ENCODE peak calls at places on chromosome 17, in ten cellular contexts. One of them, this sample, is unnamed.
A peak's percentile ranks its signal among the peaks of the same experiment; 100 is the strongest.

GRCh38 chr17:29433551-29433950 is 43.4 kb downstream of the TAOK1 start:
- DNase-seq in transverse colon: no peak
- DNase-seq in IMR-90: no peak
- DNase-seq in brain microvascular endothelial cell: no peak
- DNase-seq in body of pancreas: no peak
- DNase-seq in thoracic aorta: no peak
- DNase-seq in uterus: no peak
- DNase-seq in left ventricle myocardium inferior: no peak
- DNase-seq in ascending aorta: no peak
- DNase-seq in adrenal gland: no peak
- DNase-seq in this sample: no peak

GRCh38 chr17:61551255-61551742 is 39.7 kb downstream of the NACA2 start:
- DNase-seq in transverse colon: no peak
- DNase-seq in IMR-90: peak; percentile 67
- DNase-seq in brain microvascular endothelial cell: no peak
- DNase-seq in body of pancreas: no peak
- DNase-seq in thoracic aorta: no peak
- DNase-seq in uterus: no peak
- DNase-seq in left ventricle myocardium inferior: no peak
- DNase-seq in ascending aorta: no peak
- DNase-seq in adrenal gland: no peak
- DNase-seq in this sample: peak; percentile 5

GRCh38 chr17:45771473-45771959 is 12.6 kb upstream of the CRHR1 start:
- DNase-seq in transverse colon: no peak
- DNase-seq in IMR-90: no peak
- DNase-seq in brain microvascular endothelial cell: no peak
- DNase-seq in body of pancreas: no peak
- DNase-seq in thoracic aorta: no peak
- DNase-seq in uterus: no peak
- DNase-seq in left ventricle myocardium inferior: no peak
- DNase-seq in ascending aorta: no peak
- DNase-seq in adrenal gland: no peak
- DNase-seq in this sample: no peak

GRCh38 chr17:37220609-37220953 is 155.2 kb upstream of the C17orf78 start:
- DNase-seq in transverse colon: peak; percentile 9
- DNase-seq in IMR-90: peak; percentile 54
- DNase-seq in brain microvascular endothelial cell: peak; percentile 47
- DNase-seq in body of pancreas: no peak
- DNase-seq in thoracic aorta: no peak
- DNase-seq in uterus: no peak
- DNase-seq in left ventricle myocardium inferior: no peak
- DNase-seq in ascending aorta: no peak
- DNase-seq in adrenal gland: peak; percentile 14
- DNase-seq in this sample: no peak

GRCh38 chr17:4735825-4736651 is 3.6 kb upstream of the ZMYND15 start:
- DNase-seq in transverse colon: no peak
- DNase-seq in IMR-90: no peak
- DNase-seq in brain microvascular endothelial cell: no peak
- DNase-seq in body of pancreas: peak; percentile 75
- DNase-seq in thoracic aorta: no peak
- DNase-seq in uterus: no peak
- DNase-seq in left ventricle myocardium inferior: no peak
- DNase-seq in ascending aorta: no peak
- DNase-seq in adrenal gland: peak; percentile 50
- DNase-seq in this sample: no peak

GRCh38 chr17:75549246-75550138 is 24.0 kb downstream of the LLGL2 start:
- DNase-seq in transverse colon: peak; percentile 87
- DNase-seq in IMR-90: no peak
- DNase-seq in brain microvascular endothelial cell: no peak
- DNase-seq in body of pancreas: peak; percentile 95
- DNase-seq in thoracic aorta: no peak
- DNase-seq in uterus: no peak
- DNase-seq in left ventricle myocardium inferior: no peak
- DNase-seq in ascending aorta: no peak
- DNase-seq in adrenal gland: no peak
- DNase-seq in this sample: no peak

GRCh38 chr17:76562734-76563148 is 22.9 kb downstream of the PRCD start:
- DNase-seq in transverse colon: no peak
- DNase-seq in IMR-90: peak; percentile 92
- DNase-seq in brain microvascular endothelial cell: peak; percentile 42
- DNase-seq in body of pancreas: no peak
- DNase-seq in thoracic aorta: no peak
- DNase-seq in uterus: peak; percentile 65
- DNase-seq in left ventricle myocardium inferior: no peak
- DNase-seq in ascending aorta: no peak
- DNase-seq in adrenal gland: peak; percentile 76
- DNase-seq in this sample: peak; percentile 87

GRCh38 chr17:14903810-14904209 is 361.3 kb downstream of the PMP22 start:
- DNase-seq in transverse colon: no peak
- DNase-seq in IMR-90: peak; percentile 54
- DNase-seq in brain microvascular endothelial cell: peak; percentile 57
- DNase-seq in body of pancreas: no peak
- DNase-seq in thoracic aorta: no peak
- DNase-seq in uterus: no peak
- DNase-seq in left ventricle myocardium inferior: no peak
- DNase-seq in ascending aorta: no peak
- DNase-seq in adrenal gland: no peak
- DNase-seq in this sample: no peak

GRCh38 chr17:1929896-1930750 is 95.0 kb downstream of the RTN4RL1 start:
- DNase-seq in transverse colon: no peak
- DNase-seq in IMR-90: no peak
- DNase-seq in brain microvascular endothelial cell: no peak
- DNase-seq in body of pancreas: no peak
- DNase-seq in thoracic aorta: no peak
- DNase-seq in uterus: no peak
- DNase-seq in left ventricle myocardium inferior: no peak
- DNase-seq in ascending aorta: no peak
- DNase-seq in adrenal gland: no peak
- DNase-seq in this sample: no peak

GRCh38 chr17:1931759-1932579 is 93.2 kb downstream of the RTN4RL1 start:
- DNase-seq in transverse colon: peak; percentile 25
- DNase-seq in IMR-90: peak; percentile 7
- DNase-seq in brain microvascular endothelial cell: no peak
- DNase-seq in body of pancreas: peak; percentile 61
- DNase-seq in thoracic aorta: no peak
- DNase-seq in uterus: no peak
- DNase-seq in left ventricle myocardium inferior: peak; percentile 40
- DNase-seq in ascending aorta: no peak
- DNase-seq in adrenal gland: no peak
- DNase-seq in this sample: no peak

GRCh38 chr17:1934901-1935300 is 90.2 kb downstream of the RTN4RL1 start:
- DNase-seq in transverse colon: no peak
- DNase-seq in IMR-90: no peak
- DNase-seq in brain microvascular endothelial cell: no peak
- DNase-seq in body of pancreas: no peak
- DNase-seq in thoracic aorta: no peak
- DNase-seq in uterus: no peak
- DNase-seq in left ventricle myocardium inferior: no peak
- DNase-seq in ascending aorta: no peak
- DNase-seq in adrenal gland: no peak
- DNase-seq in this sample: no peak

GRCh38 chr17:1933875-1934715 is 91.0 kb downstream of the RTN4RL1 start:
- DNase-seq in transverse colon: no peak
- DNase-seq in IMR-90: no peak
- DNase-seq in brain microvascular endothelial cell: no peak
- DNase-seq in body of pancreas: no peak
- DNase-seq in thoracic aorta: no peak
- DNase-seq in uterus: no peak
- DNase-seq in left ventricle myocardium inferior: no peak
- DNase-seq in ascending aorta: no peak
- DNase-seq in adrenal gland: no peak
- DNase-seq in this sample: no peak

GRCh38 chr17:1928976-1929375 is 96.2 kb downstream of the RTN4RL1 start:
- DNase-seq in transverse colon: no peak
- DNase-seq in IMR-90: no peak
- DNase-seq in brain microvascular endothelial cell: no peak
- DNase-seq in body of pancreas: no peak
- DNase-seq in thoracic aorta: no peak
- DNase-seq in uterus: no peak
- DNase-seq in left ventricle myocardium inferior: peak; percentile 68
- DNase-seq in ascending aorta: no peak
- DNase-seq in adrenal gland: no peak
- DNase-seq in this sample: no peak
- H3K27me3 ChIP-seq in transverse colon: peaks cover 22% of the 10 kb centered on the region
- H3K27me3 ChIP-seq in IMR-90: peaks cover 41% of the 10 kb centered on the region
- H3K27me3 ChIP-seq in brain microvascular endothelial cell: peaks cover 2% of the 10 kb centered on the region
- H3K27me3 ChIP-seq in body of pancreas: no peaks in the 10 kb centered on the region
- H3K27me3 ChIP-seq in thoracic aorta: no peaks in the 10 kb centered on the region
- H3K27me3 ChIP-seq in uterus: no peaks in the 10 kb centered on the region
- H3K27me3 ChIP-seq in left ventricle myocardium inferior: peaks cover 13% of the 10 kb centered on the region
- H3K27me3 ChIP-seq in ascending aorta: no peaks in the 10 kb centered on the region
- H3K27me3 ChIP-seq in adrenal gland: no peaks in the 10 kb centered on the region
- H3K27me3 ChIP-seq in this sample: peaks cover 2% of the 10 kb centered on the region

GRCh38 chr17:58330544-58330996 is 2.0 kb upstream of the TSPOAP1 start:
- DNase-seq in transverse colon: no peak
- DNase-seq in IMR-90: no peak
- DNase-seq in brain microvascular endothelial cell: no peak
- DNase-seq in body of pancreas: no peak
- DNase-seq in thoracic aorta: no peak
- DNase-seq in uterus: no peak
- DNase-seq in left ventricle myocardium inferior: peak; percentile 11
- DNase-seq in ascending aorta: no peak
- DNase-seq in adrenal gland: no peak
- DNase-seq in this sample: no peak
- H3K4me3 ChIP-seq in transverse colon: peak overlapping the region; percentile 7
- H3K4me3 ChIP-seq in IMR-90: no peak overlapping the region
- H3K4me3 ChIP-seq in brain microvascular endothelial cell: no peak overlapping the region
- H3K4me3 ChIP-seq in body of pancreas: no peak overlapping the region
- H3K4me3 ChIP-seq in thoracic aorta: peak overlapping the region; percentile 72
- H3K4me3 ChIP-seq in uterus: no peak overlapping the region
- H3K4me3 ChIP-seq in left ventricle myocardium inferior: peak overlapping the region; percentile 55
- H3K4me3 ChIP-seq in ascending aorta: peak overlapping the region; percentile 62
- H3K4me3 ChIP-seq in adrenal gland: no peak overlapping the region
- H3K4me3 ChIP-seq in this sample: no peak overlapping the region

GRCh38 chr17:56752263-56752662 is 81.5 kb downstream of the C17orf67 start:
- DNase-seq in transverse colon: no peak
- DNase-seq in IMR-90: peak; percentile 18
- DNase-seq in brain microvascular endothelial cell: no peak
- DNase-seq in body of pancreas: no peak
- DNase-seq in thoracic aorta: no peak
- DNase-seq in uterus: no peak
- DNase-seq in left ventricle myocardium inferior: no peak
- DNase-seq in ascending aorta: no peak
- DNase-seq in adrenal gland: no peak
- DNase-seq in this sample: no peak

GRCh38 chr17:56754523-56755208 is 79.1 kb downstream of the C17orf67 start:
- DNase-seq in transverse colon: no peak
- DNase-seq in IMR-90: peak; percentile 56
- DNase-seq in brain microvascular endothelial cell: peak; percentile 45
- DNase-seq in body of pancreas: no peak
- DNase-seq in thoracic aorta: no peak
- DNase-seq in uterus: no peak
- DNase-seq in left ventricle myocardium inferior: no peak
- DNase-seq in ascending aorta: no peak
- DNase-seq in adrenal gland: no peak
- DNase-seq in this sample: no peak

GRCh38 chr17:56755310-56755709 is 78.4 kb downstream of the C17orf67 start:
- DNase-seq in transverse colon: no peak
- DNase-seq in IMR-90: no peak
- DNase-seq in brain microvascular endothelial cell: no peak
- DNase-seq in body of pancreas: no peak
- DNase-seq in thoracic aorta: no peak
- DNase-seq in uterus: no peak
- DNase-seq in left ventricle myocardium inferior: no peak
- DNase-seq in ascending aorta: no peak
- DNase-seq in adrenal gland: no peak
- DNase-seq in this sample: no peak

GRCh38 chr17:56756536-56756935 is 77.2 kb downstream of the C17orf67 start:
- DNase-seq in transverse colon: no peak
- DNase-seq in IMR-90: peak; percentile 98
- DNase-seq in brain microvascular endothelial cell: peak; percentile 96
- DNase-seq in body of pancreas: no peak
- DNase-seq in thoracic aorta: no peak
- DNase-seq in uterus: no peak
- DNase-seq in left ventricle myocardium inferior: no peak
- DNase-seq in ascending aorta: no peak
- DNase-seq in adrenal gland: no peak
- DNase-seq in this sample: peak; percentile 89

DNA sequence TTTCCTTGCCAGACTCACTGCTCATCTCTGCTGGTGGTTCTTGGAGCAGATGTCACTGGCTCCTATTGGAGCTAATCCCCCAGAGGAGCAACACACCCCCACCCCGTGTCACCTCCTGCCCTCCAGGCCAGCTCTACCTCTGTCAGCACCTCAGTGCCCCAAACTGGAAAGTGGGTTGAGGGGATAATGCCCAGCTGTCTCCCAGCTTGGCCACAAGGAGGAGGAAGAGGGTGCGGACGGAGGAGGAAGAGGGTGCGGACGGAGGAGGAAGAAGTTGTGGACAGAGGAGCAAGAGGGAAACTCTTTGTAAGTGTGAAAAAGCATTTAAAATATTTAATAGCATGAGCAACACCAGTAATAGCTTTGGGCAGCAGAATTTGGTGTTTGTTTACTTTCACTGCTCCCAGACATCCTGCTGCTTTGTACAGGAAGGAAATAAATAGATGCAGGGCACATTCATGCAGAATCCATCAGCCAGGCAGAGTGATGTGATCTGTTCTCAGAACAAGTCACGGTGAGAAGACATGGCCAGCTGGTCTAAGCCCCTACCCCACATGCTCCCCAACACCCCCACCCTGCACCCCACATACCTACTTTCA is 82.5 kb downstream of the C17orf67 start:
- DNase-seq in transverse colon: no peak
- DNase-seq in IMR-90: no peak
- DNase-seq in brain microvascular endothelial cell: no peak
- DNase-seq in body of pancreas: no peak
- DNase-seq in thoracic aorta: no peak
- DNase-seq in uterus: no peak
- DNase-seq in left ventricle myocardium inferior: no peak
- DNase-seq in ascending aorta: no peak
- DNase-seq in adrenal gland: no peak
- DNase-seq in this sample: no peak
- TF ChIP-seq CTCF in transverse colon: no peak
- TF ChIP-seq CTCF in IMR-90: no peak
- TF ChIP-seq CTCF in brain microvascular endothelial cell: peak; percentile 38
- TF ChIP-seq CTCF in body of pancreas: no peak
- TF ChIP-seq CTCF in thoracic aorta: no peak
- TF ChIP-seq CTCF in uterus: no peak
- TF ChIP-seq CTCF in left ventricle myocardium inferior: peak; percentile 23
- TF ChIP-seq CTCF in ascending aorta: no peak
- TF ChIP-seq CTCF in adrenal gland: no peak
- TF ChIP-seq CTCF in this sample: peak; percentile 23

GRCh38 chr17:50636804-50637195 is 2.1 kb downstream of the ABCC3 start:
- DNase-seq in transverse colon: no peak
- DNase-seq in IMR-90: no peak
- DNase-seq in brain microvascular endothelial cell: no peak
- DNase-seq in body of pancreas: no peak
- DNase-seq in thoracic aorta: no peak
- DNase-seq in uterus: no peak
- DNase-seq in left ventricle myocardium inferior: no peak
- DNase-seq in ascending aorta: no peak
- DNase-seq in adrenal gland: no peak
- DNase-seq in this sample: no peak

GRCh38 chr17:50635720-50636144 is 1.1 kb downstream of the ABCC3 start:
- DNase-seq in transverse colon: no peak
- DNase-seq in IMR-90: no peak
- DNase-seq in brain microvascular endothelial cell: no peak
- DNase-seq in body of pancreas: no peak
- DNase-seq in thoracic aorta: no peak
- DNase-seq in uterus: no peak
- DNase-seq in left ventricle myocardium inferior: no peak
- DNase-seq in ascending aorta: no peak
- DNase-seq in adrenal gland: no peak
- DNase-seq in this sample: no peak

GRCh38 chr17:50634915-50635719 is 436 bp downstream of the ABCC3 start:
- DNase-seq in transverse colon: no peak
- DNase-seq in IMR-90: no peak
- DNase-seq in brain microvascular endothelial cell: no peak
- DNase-seq in body of pancreas: no peak
- DNase-seq in thoracic aorta: no peak
- DNase-seq in uterus: no peak
- DNase-seq in left ventricle myocardium inferior: no peak
- DNase-seq in ascending aorta: no peak
- DNase-seq in adrenal gland: no peak
- DNase-seq in this sample: no peak

GRCh38 chr17:50637829-50638571 is 3.3 kb downstream of the ABCC3 start:
- DNase-seq in transverse colon: no peak
- DNase-seq in IMR-90: no peak
- DNase-seq in brain microvascular endothelial cell: no peak
- DNase-seq in body of pancreas: no peak
- DNase-seq in thoracic aorta: no peak
- DNase-seq in uterus: no peak
- DNase-seq in left ventricle myocardium inferior: no peak
- DNase-seq in ascending aorta: no peak
- DNase-seq in adrenal gland: no peak
- DNase-seq in this sample: no peak

DNA sequence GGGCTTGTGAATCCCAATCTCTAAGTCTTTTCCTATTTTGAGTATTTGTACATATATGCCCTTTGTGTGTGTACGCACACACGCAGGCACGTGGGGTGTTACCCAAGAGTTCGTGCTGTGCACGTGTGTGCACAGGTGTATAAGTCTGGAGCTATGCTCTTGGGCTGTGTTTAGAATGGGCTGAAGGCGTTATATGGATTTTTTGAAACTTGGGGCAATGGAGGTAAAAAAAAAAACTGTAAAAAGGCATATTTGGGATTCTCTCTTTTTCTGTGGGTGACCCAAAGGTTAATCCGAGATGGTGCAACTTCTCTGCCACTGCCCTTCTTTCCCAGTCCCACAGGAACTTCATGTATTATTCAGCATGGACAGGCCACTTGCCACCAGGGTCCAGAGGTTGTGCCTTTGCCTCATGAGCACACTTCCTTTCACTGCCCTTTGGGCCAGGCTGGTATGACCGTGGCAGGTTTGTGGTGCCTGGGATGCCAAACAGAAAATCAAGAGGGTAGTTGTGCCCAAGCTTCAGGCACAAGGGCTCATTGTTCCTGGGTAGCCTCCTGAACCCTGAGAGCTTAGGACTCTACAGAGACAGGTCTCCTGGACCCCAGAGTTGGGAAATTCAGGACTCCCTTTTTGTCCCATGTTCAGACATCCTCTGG is 1.6 kb downstream of the ABCC3 start:
- DNase-seq in transverse colon: no peak
- DNase-seq in IMR-90: no peak
- DNase-seq in brain microvascular endothelial cell: no peak
- DNase-seq in body of pancreas: no peak
- DNase-seq in thoracic aorta: no peak
- DNase-seq in uterus: no peak
- DNase-seq in left ventricle myocardium inferior: no peak
- DNase-seq in ascending aorta: no peak
- DNase-seq in adrenal gland: no peak
- DNase-seq in this sample: no peak
- H3K27me3 ChIP-seq in transverse colon: peaks cover 17% of the 10 kb centered on the region
- H3K27me3 ChIP-seq in IMR-90: peaks cover 5% of the 10 kb centered on the region
- H3K27me3 ChIP-seq in brain microvascular endothelial cell: peaks cover 27% of the 10 kb centered on the region
- H3K27me3 ChIP-seq in body of pancreas: no peaks in the 10 kb centered on the region
- H3K27me3 ChIP-seq in thoracic aorta: no peaks in the 10 kb centered on the region
- H3K27me3 ChIP-seq in uterus: no peaks in the 10 kb centered on the region
- H3K27me3 ChIP-seq in left ventricle myocardium inferior: peaks cover 65% of the 10 kb centered on the region
- H3K27me3 ChIP-seq in ascending aorta: no peaks in the 10 kb centered on the region
- H3K27me3 ChIP-seq in adrenal gland: no peaks in the 10 kb centered on the region
- H3K27me3 ChIP-seq in this sample: no peaks in the 10 kb centered on the region